ENCODE peak calls at places on chromosomes 6 and 20, in five cellular contexts. M is right lobe of liver; C is A549; S is astrocyte; V is CD8-positive, alpha-beta T cell. W is an unnamed sample.

GRCh38 chr6:56868687-56869086 is 86.2 kb upstream of the BEND6 start:
- DNase-seq in S (peak; percentile 89), M (no peak), C (no peak), V (no peak), W (no peak)

GRCh38 chr6:50843842-50844241 is 25.2 kb downstream of the TFAP2B start:
- DNase-seq in V (no peak), S (no peak), C (peak; percentile 2), M (no peak), W (no peak)

GRCh38 chr6:138517635-138518034 is 18.3 kb upstream of the NHSL1 start:
- DNase-seq in M (no peak), V (peak; percentile 10), S (no peak), C (no peak), W (peak; percentile 46)

GRCh38 chr20:46219920-46220319 is 88.4 kb downstream of the CDH22 start:
- DNase-seq in M (no peak), S (no peak), C (no peak), V (no peak), W (no peak)

GRCh38 chr6:45421700-45422540 is 44.2 kb upstream of the SUPT3H start:
- DNase-seq in V (peak; percentile 8), C (peak; percentile 11), S (peak; percentile 58), M (peak; percentile 55), W (peak; percentile 57)

GRCh38 chr6:9516207-9516606 is 898.7 kb downstream of the TFAP2A start:
- DNase-seq in C (peak; percentile 35), M (no peak), S (peak; percentile 80), V (no peak), W (no peak)

GRCh38 chr6:104473021-104473429 is 386.7 kb downstream of the HACE1 start:
- DNase-seq in V (no peak), M (no peak), S (no peak), C (no peak), W (no peak)

GRCh38 chr20:49594143-49594928 is 26.4 kb upstream of the PTGIS start:
- DNase-seq in S (peak; percentile 74), M (no peak), C (no peak), V (no peak), W (no peak)

GRCh38 chr6:163588211-163588919 is 173.8 kb downstream of the QKI start:
- DNase-seq in V (no peak), M (no peak), C (no peak), S (peak; percentile 45), W (no peak)

DNA sequence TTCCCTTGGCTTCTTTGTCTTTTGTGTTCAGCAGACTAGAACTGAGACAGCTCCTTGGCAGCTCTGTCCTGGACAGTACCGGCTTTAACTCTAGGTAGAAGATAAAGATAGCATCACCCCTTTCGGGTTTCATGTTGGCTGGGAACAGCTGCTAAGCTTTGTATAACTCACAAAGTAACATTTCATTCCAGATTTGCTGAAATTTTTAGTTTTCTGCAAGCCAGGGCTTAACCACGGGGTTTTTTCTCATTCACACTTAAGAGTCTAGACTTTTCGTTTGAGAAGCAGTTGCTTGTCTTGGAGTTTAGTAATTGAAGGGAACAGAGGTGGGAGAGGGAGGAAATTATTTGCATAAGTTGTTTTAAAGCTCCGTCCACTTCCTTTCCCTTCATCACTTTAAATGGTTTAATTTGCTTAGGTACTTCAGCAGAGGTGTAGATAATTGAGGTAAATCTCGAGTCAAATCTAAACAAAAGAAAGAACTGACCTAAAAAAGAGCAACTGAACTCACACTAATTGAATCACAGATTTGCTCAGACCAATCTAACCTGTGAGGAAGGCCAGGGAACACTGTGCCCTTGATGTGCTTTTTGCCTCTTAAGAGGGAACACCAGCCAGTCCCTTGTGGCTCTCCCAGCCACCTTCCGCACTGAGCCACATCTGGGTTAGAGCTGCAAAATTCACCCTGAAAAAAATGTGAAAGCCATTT is 48.3 kb downstream of the RREB1 start:
- DNase-seq in S (no peak), C (no peak), V (no peak), M (no peak), W (no peak)
- H3K4me3 ChIP-seq in S (peak overlapping the region; percentile 29), C (no peak overlapping the region), V (no peak overlapping the region), M (no peak overlapping the region), W (no peak overlapping the region)

GRCh38 chr20:19113343-19113930 is 99.0 kb upstream of the SLC24A3 start:
- DNase-seq in S (no peak), C (no peak), V (no peak), M (no peak), W (no peak)

GRCh38 chr20:19108181-19108580 is 104.3 kb upstream of the SLC24A3 start:
- DNase-seq in V (no peak), C (no peak), S (no peak), M (no peak), W (no peak)

GRCh38 chr20:19110866-19111460 is 101.5 kb upstream of the SLC24A3 start:
- DNase-seq in V (no peak), C (no peak), S (no peak), M (no peak), W (no peak)

GRCh38 chr20:19114410-19114809 is 98.0 kb upstream of the SLC24A3 start:
- DNase-seq in M (no peak), V (no peak), S (no peak), C (no peak), W (no peak)

GRCh38 chr20:19110285-19110684 is 102.2 kb upstream of the SLC24A3 start:
- DNase-seq in C (no peak), M (no peak), S (no peak), V (no peak), W (no peak)
- H3K27ac ChIP-seq in C (no peak overlapping the region), M (no peak overlapping the region), S (no peak overlapping the region), V (no peak overlapping the region), W (no peak overlapping the region)

GRCh38 chr6:73642530-73642929 is 11.3 kb downstream of the SLC17A5 start:
- DNase-seq in V (no peak), C (no peak), S (no peak), M (no peak), W (no peak)
- H3K4me3 ChIP-seq in V (no peak overlapping the region), C (no peak overlapping the region), S (no peak overlapping the region), M (no peak overlapping the region), W (no peak overlapping the region)

GRCh38 chr6:37254881-37255280 is 2.7 kb upstream of the TBC1D22B start:
- DNase-seq in C (no peak), M (no peak), V (no peak), S (no peak), W (no peak)

GRCh38 chr6:37256692-37257319 is 766 bp upstream of the TBC1D22B start:
- DNase-seq in S (no peak), M (no peak), V (no peak), C (no peak), W (no peak)

GRCh38 chr6:37253608-37254007 is 4.0 kb upstream of the TBC1D22B start:
- DNase-seq in S (no peak), C (no peak), M (no peak), V (no peak), W (no peak)

DNA sequence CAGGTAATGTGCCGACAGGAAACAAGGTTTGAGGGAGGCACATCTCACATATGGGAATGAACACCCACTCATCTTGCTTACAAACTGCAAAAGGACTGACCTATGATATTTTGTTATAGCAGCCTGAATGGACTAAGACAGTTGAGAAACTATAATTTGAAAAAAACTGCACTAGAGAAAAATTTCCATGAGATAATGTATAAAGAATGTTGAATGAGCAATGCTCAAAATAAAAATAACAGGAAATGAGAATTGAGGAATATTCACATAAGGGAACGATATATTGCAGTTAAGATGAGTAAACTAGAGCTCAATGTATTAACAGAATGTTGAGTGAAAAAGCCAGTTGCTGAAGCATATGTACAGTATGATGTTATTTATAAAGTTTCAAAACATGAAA is 6.4 kb upstream of the TBC1D22B start:
- DNase-seq in C (no peak), S (no peak), M (no peak), V (no peak), W (no peak)
- H3K27ac ChIP-seq in C (peak overlapping the region; percentile 25), S (peak overlapping the region; percentile 54), M (no peak overlapping the region), V (no peak overlapping the region), W (no peak overlapping the region)

DNA sequence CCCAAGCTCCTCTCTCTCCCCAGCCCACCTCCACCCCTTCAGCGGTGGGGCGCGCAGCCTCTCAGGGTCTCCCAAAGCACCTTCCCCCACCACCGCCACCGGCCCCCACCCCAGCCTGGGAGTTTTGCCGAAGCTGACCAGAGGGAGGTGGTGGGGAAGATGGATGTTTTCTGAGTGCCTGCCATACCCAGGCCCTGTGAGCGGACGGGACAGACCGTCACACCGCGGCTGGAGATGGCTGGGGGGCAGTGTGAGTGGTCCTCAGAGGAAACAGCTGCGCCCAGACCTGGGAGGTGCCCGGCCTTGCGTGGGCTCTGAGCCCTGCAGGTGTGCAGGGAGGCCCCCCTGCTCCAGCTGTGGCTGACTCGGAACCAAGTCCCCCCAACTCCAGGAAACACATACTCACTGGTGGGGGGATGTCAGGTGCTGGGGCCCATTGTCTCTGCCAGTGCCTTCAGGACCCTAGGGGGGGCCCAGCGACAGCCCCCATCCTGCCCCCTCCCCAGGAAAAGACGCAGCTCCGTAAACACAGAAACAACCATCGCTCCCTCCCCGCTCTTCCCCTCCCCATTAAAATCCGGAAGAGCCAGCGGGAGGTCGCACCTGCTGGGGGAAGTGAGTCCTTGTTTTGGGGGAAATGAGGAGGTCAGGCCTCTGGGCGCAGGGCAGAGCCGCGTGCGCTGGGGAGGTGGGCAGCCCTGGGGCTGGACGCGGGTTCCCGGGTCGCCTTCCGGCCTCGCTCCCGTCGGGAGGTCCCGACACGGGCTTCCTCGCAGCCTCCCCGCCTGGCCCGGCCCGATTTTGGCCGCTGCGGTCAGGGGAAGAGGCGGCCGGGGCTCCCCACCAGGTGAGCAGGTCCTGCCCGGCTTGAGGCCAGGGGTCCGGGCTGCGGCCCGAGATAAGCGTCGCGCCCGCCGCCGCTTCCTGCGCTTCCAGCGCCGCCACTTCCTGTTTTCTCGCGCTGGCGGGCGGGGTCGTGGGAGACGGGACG is 6.1 kb downstream of the C20orf204 start:
- DNase-seq in V (no peak), C (no peak), S (no peak), M (no peak), W (no peak)
- H3K4me3 ChIP-seq in V (peak overlapping the region; percentile 72), C (no peak overlapping the region), S (no peak overlapping the region), M (peak overlapping the region; percentile 20), W (peak overlapping the region; percentile 46)

GRCh38 chr20:1377341-1377871 is 15.4 kb downstream of the FKBP1A start:
- DNase-seq in V (no peak), S (no peak), C (no peak), M (no peak), W (no peak)
- H3K27ac ChIP-seq in V (no peak overlapping the region), S (peak overlapping the region; percentile 33), C (peak overlapping the region; percentile 8), M (no peak overlapping the region), W (no peak overlapping the region)

DNA sequence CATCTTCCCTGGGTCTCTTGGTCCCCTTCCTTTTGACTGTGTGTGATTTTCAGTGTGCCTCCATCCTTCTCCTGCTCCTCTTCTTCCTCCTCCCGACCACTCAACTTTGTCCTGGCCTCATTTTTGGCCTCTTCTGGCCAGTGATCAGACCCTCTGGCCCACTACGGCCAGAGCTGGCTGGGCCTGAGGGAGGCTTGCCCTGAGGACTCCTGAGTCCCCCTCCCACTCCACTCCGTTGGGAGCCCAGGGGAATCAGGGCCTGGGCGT is 910 bp upstream of the DDR1 start:
- DNase-seq in S (no peak), C (no peak), V (no peak), M (no peak), W (no peak)
- H3K4me3 ChIP-seq in S (no peak overlapping the region), C (peak overlapping the region; percentile 98), V (peak overlapping the region; percentile 30), M (no peak overlapping the region), W (no peak overlapping the region)

GRCh38 chr20:12305555-12305954 is 387.9 kb downstream of the BTBD3 start:
- DNase-seq in S (no peak), M (no peak), C (no peak), V (no peak), W (no peak)

GRCh38 chr20:12311102-12311865 is 393.6 kb downstream of the BTBD3 start:
- DNase-seq in M (no peak), S (no peak), V (no peak), C (no peak), W (no peak)

GRCh38 chr20:12306107-12306506 is 388.4 kb downstream of the BTBD3 start:
- DNase-seq in S (no peak), C (no peak), V (no peak), M (no peak), W (no peak)
- H3K27ac ChIP-seq in S (no peak overlapping the region), C (no peak overlapping the region), V (no peak overlapping the region), M (no peak overlapping the region), W (no peak overlapping the region)